ENCODE peak calls at places on chromosomes 5 and 9, in ten cellular contexts. C is stomach, M is WERI-Rb-1, L is endothelial cell of umbilical vein, T is OCI-LY7, D is A549, Y is breast epithelium, Q is body of pancreas, K is HepG2, N is lower lobe of right lung. G is an unnamed sample.

GRCh38 chr5:73638344-73639095 is 12.5 kb downstream of the ARHGEF28 start:
- DNase-seq in Y (no peak), D (no peak), T (no peak), K (no peak), Q (no peak), N (no peak), C (no peak), L (peak; percentile 95), M (no peak), G (no peak)

GRCh38 chr5:72040513-72040912 is 66.8 kb upstream of the MAP1B start:
- DNase-seq in Q (no peak), T (no peak), C (no peak), K (no peak), N (no peak), L (no peak), M (no peak), D (no peak), Y (no peak), G (no peak)

GRCh38 chr9:23841304-23841703 is 15.3 kb upstream of the ELAVL2 start:
- DNase-seq in T (no peak), C (no peak), D (no peak), K (no peak), L (no peak), M (no peak), N (no peak), Y (no peak), Q (no peak), G (no peak)

GRCh38 chr5:10452768-10453331 is 11.2 kb downstream of the ROPN1L start:
- DNase-seq in Y (no peak), D (peak; percentile 85), M (peak; percentile 56), Q (no peak), T (peak; percentile 82), K (peak; percentile 55), N (no peak), C (no peak), L (peak; percentile 87), G (no peak)

GRCh38 chr5:87390576-87391199 is 22.0 kb downstream of the CCNH start:
- DNase-seq in D (no peak), N (no peak), K (no peak), M (no peak), L (no peak), Q (no peak), Y (no peak), T (no peak), C (no peak), G (no peak)

GRCh38 chr5:126395198-126395597 is 28.0 kb upstream of the GRAMD2B start:
- DNase-seq in N (no peak), Y (no peak), K (no peak), M (no peak), T (no peak), Q (no peak), D (no peak), L (no peak), C (no peak), G (no peak)

GRCh38 chr5:115489725-115490124 is 54.9 kb downstream of the FEM1C start:
- DNase-seq in T (no peak), Y (no peak), C (no peak), M (no peak), K (no peak), D (no peak), Q (no peak), N (no peak), L (no peak), G (no peak)

GRCh38 chr5:146825033-146825432 is 53.5 kb downstream of the PPP2R2B start:
- DNase-seq in K (peak; percentile 6), Q (peak; percentile 23), N (no peak), M (no peak), Y (no peak), L (peak; percentile 11), T (no peak), C (no peak), D (no peak), G (no peak)

GRCh38 chr9:20623021-20623747 is 885 bp upstream of the MLLT3 start:
- DNase-seq in Q (peak; percentile 28), Y (no peak), C (peak; percentile 46), D (peak; percentile 14), N (peak; percentile 58), T (peak; percentile 25), M (peak; percentile 60), K (no peak), L (peak; percentile 30), G (no peak)

GRCh38 chr5:84436866-84437265 is 52.2 kb upstream of the EDIL3 start:
- DNase-seq in N (no peak), Y (no peak), D (no peak), K (no peak), L (no peak), M (no peak), T (no peak), C (no peak), Q (no peak), G (no peak)

GRCh38 chr5:36301858-36302603 is at the start of gene RANBP3L:
- DNase-seq in L (peak; percentile 69), Y (no peak), T (peak; percentile 40), N (no peak), M (peak; percentile 13), D (no peak), Q (peak; percentile 22), C (peak; percentile 46), K (no peak), G (no peak)

GRCh38 chr5:33166971-33167370 is 273.8 kb upstream of the TARS1 start:
- DNase-seq in N (no peak), K (no peak), M (no peak), Q (no peak), D (no peak), Y (no peak), C (no peak), L (no peak), T (no peak), G (no peak)

GRCh38 chr5:129361441-129362025 is 98.6 kb upstream of the ADAMTS19 start:
- DNase-seq in Y (no peak), T (peak; percentile 4), D (no peak), N (no peak), Q (no peak), M (no peak), L (peak; percentile 30), C (no peak), K (no peak), G (no peak)

GRCh38 chr5:134592141-134592746 is 40.4 kb downstream of the SAR1B start:
- DNase-seq in D (no peak), M (no peak), L (peak; percentile 16), N (no peak), T (peak; percentile 42), K (no peak), Y (no peak), Q (no peak), C (peak; percentile 60), G (no peak)

GRCh38 chr9:89544280-89544664 is 46.4 kb upstream of the SEMA4D start:
- DNase-seq in M (no peak), Q (no peak), N (no peak), K (no peak), T (no peak), C (no peak), L (no peak), Y (no peak), D (no peak), G (no peak)

GRCh38 chr5:159620853-159621540 is 290.7 kb upstream of the IL12B start:
- DNase-seq in D (no peak), C (no peak), Q (no peak), Y (no peak), K (no peak), M (peak; percentile 40), L (no peak), N (no peak), T (no peak), G (no peak)

GRCh38 chr5:117103703-117104102 is 529.1 kb upstream of the SEMA6A start:
- DNase-seq in L (no peak), N (no peak), K (no peak), C (no peak), Y (no peak), T (no peak), M (no peak), Q (no peak), D (no peak), G (no peak)

DNA sequence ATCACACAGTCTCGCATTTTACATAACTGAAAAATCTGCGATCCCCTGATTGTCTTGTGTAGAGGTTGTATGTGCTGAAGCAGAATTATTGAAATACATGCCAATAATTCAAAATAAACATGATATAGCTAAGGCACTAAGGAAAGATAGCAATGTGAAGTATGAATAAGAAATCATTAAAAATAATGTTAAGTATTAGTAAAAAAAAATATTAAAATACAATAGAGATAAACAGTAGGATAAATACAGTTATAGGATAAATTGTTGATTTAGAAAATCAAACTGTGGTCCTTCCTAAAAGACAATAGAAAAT is 121.1 kb downstream of the FBXL17 start:
- DNase-seq in Q (no peak), K (no peak), M (no peak), D (no peak), C (no peak), N (no peak), Y (no peak), L (no peak), T (no peak), G (no peak)
- TF ChIP-seq CTCF in Q (no peak), K (no peak), M (no peak), D (no peak), C (no peak), N (no peak), Y (no peak), L (no peak), T (peak; percentile 58), G (no peak)

GRCh38 chr9:102273952-102274351 is 535.5 kb upstream of the GRIN3A start:
- DNase-seq in D (no peak), M (no peak), C (no peak), Q (no peak), L (no peak), T (no peak), K (no peak), N (no peak), Y (no peak), G (no peak)
- H3K4me3 ChIP-seq in D (no peak overlapping the region), M (no peak overlapping the region), C (no peak overlapping the region), Q (no peak overlapping the region), L (no peak overlapping the region), T (no peak overlapping the region), K (no peak overlapping the region), N (no peak overlapping the region), Y (no peak overlapping the region), G (no peak overlapping the region)

DNA sequence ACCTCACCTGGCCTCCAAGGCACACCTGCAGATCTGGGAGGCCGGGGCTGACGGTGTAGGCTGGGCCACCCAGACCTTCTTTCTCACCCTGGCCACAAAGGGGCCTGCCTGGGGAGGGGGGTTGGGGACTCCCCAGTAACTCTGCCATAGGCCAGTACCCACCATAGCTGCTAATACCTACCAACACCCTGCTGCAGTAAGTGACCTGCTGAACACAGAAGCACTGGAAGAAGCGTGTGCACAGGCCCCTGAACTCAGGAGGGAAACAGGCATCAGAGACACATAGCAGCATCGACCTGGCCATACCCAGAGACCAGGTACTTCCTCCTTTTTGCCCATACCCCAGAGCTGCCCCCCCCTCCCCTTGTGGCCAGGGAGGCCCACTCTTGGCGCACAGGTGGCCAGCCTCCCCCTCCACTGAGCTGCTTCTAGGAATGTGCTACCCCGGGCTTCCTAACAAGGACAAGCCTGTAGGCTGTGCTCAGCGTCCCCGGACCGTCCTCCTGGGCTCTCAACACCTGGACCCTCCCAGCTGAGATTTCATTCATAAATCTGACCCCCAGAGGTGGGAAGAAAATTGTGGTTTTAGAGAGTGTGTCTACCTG is 4.9 kb downstream of the NRARP start:
- DNase-seq in T (peak; percentile 27), L (no peak), Y (no peak), N (no peak), C (no peak), K (no peak), Q (peak; percentile 22), M (peak; percentile 21), D (no peak), G (no peak)
- H3K27ac ChIP-seq in T (no peak overlapping the region), L (peak overlapping the region; percentile 93), Y (peak overlapping the region; percentile 88), N (peak overlapping the region; percentile 34), C (peak overlapping the region; percentile 90), K (no peak overlapping the region), Q (peak overlapping the region; percentile 95), M (no peak overlapping the region), D (no peak overlapping the region), G (no peak overlapping the region)

GRCh38 chr9:104808030-104808614 is 44.2 kb downstream of the NIPSNAP3B start:
- DNase-seq in N (no peak), K (no peak), C (peak; percentile 30), D (no peak), Q (peak; percentile 55), L (peak; percentile 46), M (peak; percentile 60), Y (no peak), T (no peak), G (no peak)
- TF ChIP-seq CTCF in N (peak; percentile 17), K (peak; percentile 23), C (no peak), D (peak; percentile 14), Q (peak; percentile 10), L (peak; percentile 24), M (peak; percentile 62), Y (no peak), T (peak; percentile 49), G (no peak)